ENCODE peak calls at places on chromosomes 7 and 10, in eight cellular contexts. F is AG04449, E is heart right ventricle, A is coronary artery, N is pancreas, H is cardiac fibroblast, P is astrocyte of the spinal cord, Y is OCI-LY7. W is an unnamed sample.

GRCh38 chr7:152872745-152873118 is 113.2 kb downstream of the ACTR3B start:
- DNase-seq in Y (no peak), E (no peak), A (no peak), F (no peak), P (no peak), H (no peak), N (no peak), W (no peak)

GRCh38 chr10:26540601-26541000 is 102.5 kb downstream of the APBB1IP start:
- DNase-seq in H (peak; percentile 6), P (no peak), E (no peak), N (no peak), A (no peak), F (no peak), Y (peak; percentile 14), W (no peak)

GRCh38 chr7:12493407-12493806 is 77.1 kb upstream of the SCIN start:
- DNase-seq in Y (no peak), F (no peak), E (no peak), N (no peak), H (peak; percentile 13), P (peak; percentile 3), A (no peak), W (no peak)

GRCh38 chr7:105940111-105940510 is 23.0 kb upstream of the CDHR3 start:
- DNase-seq in E (no peak), H (no peak), Y (no peak), A (no peak), F (no peak), P (no peak), N (no peak), W (no peak)

GRCh38 chr7:151755131-151755787 is 121.7 kb downstream of the PRKAG2 start:
- DNase-seq in A (no peak), E (no peak), N (no peak), P (no peak), F (no peak), H (peak; percentile 33), Y (no peak), W (no peak)

GRCh38 chr7:92667816-92668540 is 77.8 kb upstream of the FAM133B start:
- DNase-seq in P (peak; percentile 30), Y (no peak), A (no peak), F (no peak), E (no peak), H (no peak), N (no peak), W (no peak)

GRCh38 chr10:98063740-98064027 is 33.3 kb upstream of the CRTAC1 start:
- DNase-seq in A (no peak), H (no peak), P (no peak), N (no peak), Y (no peak), F (no peak), E (no peak), W (no peak)

GRCh38 chr10:101394522-101395133 is 40.7 kb downstream of the BTRC start:
- DNase-seq in A (no peak), P (no peak), N (no peak), H (peak; percentile 2), E (no peak), F (no peak), Y (no peak), W (no peak)

GRCh38 chr7:51139796-51140195 is 176.8 kb downstream of the COBL start:
- DNase-seq in N (peak; percentile 73), A (no peak), Y (no peak), H (peak; percentile 8), P (no peak), F (no peak), E (no peak), W (no peak)

GRCh38 chr7:115441033-115441432 is 519.1 kb downstream of the MDFIC start:
- DNase-seq in A (no peak), F (no peak), H (no peak), P (no peak), N (no peak), Y (no peak), E (no peak), W (no peak)

GRCh38 chr10:5764422-5765297 is 48.6 kb downstream of the GDI2 start:
- DNase-seq in P (no peak), Y (no peak), N (no peak), F (no peak), E (no peak), A (no peak), H (no peak), W (no peak)

GRCh38 chr10:59741048-59741447 is 12.2 kb downstream of the MRLN start:
- DNase-seq in N (no peak), A (no peak), Y (no peak), H (no peak), P (no peak), E (no peak), F (no peak), W (no peak)

GRCh38 chr7:151251328-151251925 is 2.9 kb upstream of the SMARCD3 start:
- DNase-seq in P (peak; percentile 68), H (peak; percentile 74), A (no peak), E (peak; percentile 76), N (peak; percentile 60), Y (peak; percentile 55), F (no peak), W (no peak)

GRCh38 chr10:129602938-129603520 is 136.0 kb downstream of the MGMT start:
- DNase-seq in A (no peak), E (no peak), N (no peak), H (no peak), F (no peak), P (no peak), Y (no peak), W (no peak)

GRCh38 chr7:5348134-5349004 is 65.6 kb downstream of the SLC29A4 start:
- DNase-seq in E (no peak), A (no peak), N (no peak), H (no peak), P (no peak), F (no peak), Y (no peak), W (no peak)

GRCh38 chr7:7183061-7183832 is 903 bp downstream of the C1GALT1 start:
- DNase-seq in P (peak; percentile 54), H (peak; percentile 25), F (no peak), Y (peak; percentile 72), E (no peak), N (peak; percentile 66), A (no peak), W (no peak)

GRCh38 chr7:156157409-156158012 is 345.2 kb upstream of the SHH start:
- DNase-seq in F (no peak), Y (no peak), A (peak; percentile 46), P (no peak), E (no peak), N (no peak), H (no peak), W (no peak)

DNA sequence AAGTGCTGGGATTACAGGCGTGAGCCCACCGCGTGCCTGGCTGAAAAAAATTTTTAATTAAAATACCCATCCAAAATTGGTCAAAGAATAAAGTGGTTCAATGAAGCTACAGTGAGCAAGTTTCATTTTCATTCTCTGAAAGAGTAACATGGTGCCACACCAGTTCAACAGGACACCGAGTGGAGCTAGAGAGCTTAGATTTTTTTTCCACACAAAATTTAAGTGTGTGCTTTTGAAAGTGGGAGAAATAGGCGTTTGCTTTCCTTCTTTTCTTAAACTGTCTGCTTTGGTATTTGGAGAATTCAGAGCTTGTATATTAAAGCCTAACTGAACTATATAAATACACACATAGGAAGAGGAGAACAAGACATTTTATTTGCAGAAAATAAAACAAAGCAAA is 43.4 kb downstream of the BPGM start:
- DNase-seq in H (peak; percentile 85), P (peak; percentile 81), E (no peak), N (no peak), Y (no peak), F (no peak), A (no peak), W (no peak)
- TF ChIP-seq CTCF in H (peak; percentile 51), P (peak; percentile 67), E (peak; percentile 84), N (no peak), Y (no peak), F (peak; percentile 41), A (peak; percentile 29), W (peak; percentile 64)

GRCh38 chr7:47252706-47253105 is 329.2 kb downstream of the TNS3 start:
- DNase-seq in P (no peak), A (no peak), H (no peak), N (no peak), E (no peak), F (no peak), Y (no peak), W (no peak)

GRCh38 chr7:47255441-47255840 is 326.5 kb downstream of the TNS3 start:
- DNase-seq in P (no peak), E (no peak), A (no peak), N (no peak), H (no peak), Y (no peak), F (no peak), W (no peak)

GRCh38 chr7:47255007-47255406 is 326.9 kb downstream of the TNS3 start:
- DNase-seq in P (no peak), H (no peak), E (no peak), A (no peak), N (no peak), Y (no peak), F (no peak), W (no peak)

GRCh38 chr7:47254081-47255006 is 327.6 kb downstream of the TNS3 start:
- DNase-seq in Y (peak; percentile 79), H (peak; percentile 71), E (peak; percentile 73), P (peak; percentile 55), A (peak; percentile 88), N (peak; percentile 81), F (no peak), W (no peak)

DNA sequence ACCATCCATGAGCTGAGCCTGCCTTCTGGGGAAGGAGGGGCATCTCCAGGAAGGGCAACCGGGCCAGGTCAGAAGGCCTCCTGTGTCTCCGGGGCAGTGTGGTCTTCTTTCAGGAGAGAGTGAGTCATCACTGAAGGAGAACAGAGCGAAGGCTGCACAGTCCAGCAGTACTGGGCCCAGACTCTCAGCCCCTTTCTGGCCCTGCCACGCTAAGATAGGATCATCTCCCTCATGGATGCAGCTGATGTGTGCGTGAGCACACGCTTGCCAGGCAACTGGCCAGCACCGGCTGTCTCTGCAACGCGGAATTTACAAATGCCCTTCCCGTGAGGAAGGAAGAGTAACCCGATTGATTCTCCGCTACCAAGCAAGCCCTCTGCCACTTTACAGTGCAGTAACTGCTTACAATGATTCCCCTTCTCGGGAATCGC is 328.2 kb downstream of the TNS3 start:
- DNase-seq in F (no peak), A (no peak), P (peak; percentile 70), E (peak; percentile 18), Y (no peak), N (no peak), H (peak; percentile 63), W (peak; percentile 17)
- H3K4me3 ChIP-seq in F (peak overlapping the region; percentile 66), A (peak overlapping the region; percentile 72), P (peak overlapping the region; percentile 51), E (peak overlapping the region; percentile 70), Y (peak overlapping the region; percentile 50), N (peak overlapping the region; percentile 71), H (peak overlapping the region; percentile 55), W (peak overlapping the region; percentile 60)

DNA sequence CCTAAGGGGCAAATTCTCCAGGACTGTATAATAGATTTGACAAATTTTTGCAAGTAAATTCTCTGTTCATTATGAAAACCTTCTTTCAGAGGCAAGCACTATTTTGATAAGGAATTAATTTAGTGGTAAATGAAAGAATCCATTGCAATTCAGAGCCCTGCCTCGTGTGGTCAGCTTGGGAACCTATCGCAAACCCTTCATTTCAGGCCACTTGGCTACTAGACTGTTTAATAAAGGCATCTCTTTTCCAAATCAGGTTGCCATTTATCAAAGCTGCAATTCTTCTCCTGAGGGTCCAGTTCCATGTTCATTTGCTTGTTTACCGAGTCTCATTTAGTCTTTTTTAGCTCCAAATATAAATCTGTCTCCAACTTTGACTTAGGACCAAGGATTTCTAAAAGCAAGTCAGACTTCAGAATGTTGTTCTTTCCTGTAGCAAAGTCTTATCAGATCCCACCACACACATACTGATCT is 28.4 kb downstream of the PPP1R3C start:
- DNase-seq in E (no peak), Y (no peak), N (no peak), A (no peak), P (no peak), H (no peak), F (no peak), W (no peak)
- TF ChIP-seq CTCF in E (no peak), Y (no peak), N (no peak), A (no peak), P (peak; percentile 23), H (peak; percentile 17), F (peak; percentile 26), W (peak; percentile 23)

GRCh38 chr10:55410415-55410885 is 609.4 kb upstream of the PCDH15 start:
- DNase-seq in H (peak; percentile 39), A (no peak), N (peak; percentile 17), E (peak; percentile 80), F (no peak), Y (no peak), P (no peak), W (no peak)
- H3K4me3 ChIP-seq in H (no peak overlapping the region), A (peak overlapping the region; percentile 17), N (no peak overlapping the region), E (peak overlapping the region; percentile 22), F (no peak overlapping the region), Y (no peak overlapping the region), P (no peak overlapping the region), W (no peak overlapping the region)

W was measured in AG09309.